ENCODE peak calls at places on chromosome 6, in six cellular contexts. H, K, P, A, S and G are unnamed samples.

GRCh38 chr6:114096553-114097172 is 125.7 kb upstream of the HDAC2 start:
- DNase-seq in A (no peak), S (peak), P (peak), K (no peak), H (peak), G (no peak)

GRCh38 chr6:164290101-164290500 is 875.6 kb downstream of the QKI start:
- DNase-seq in P (no peak), S (no peak), H (no peak), K (no peak), A (no peak), G (no peak)

GRCh38 chr6:107515955-107516354 is 26.0 kb downstream of the SOBP start:
- DNase-seq in K (no peak), P (no peak), S (no peak), H (no peak), A (no peak), G (no peak)

GRCh38 chr6:92110390-92110789 is 1309.0 kb downstream of the EPHA7 start:
- DNase-seq in S (no peak), P (no peak), A (no peak), H (no peak), K (no peak), G (no peak)

GRCh38 chr6:45741437-45742166 is 274.1 kb downstream of the CLIC5 start:
- DNase-seq in S (no peak), H (peak), K (no peak), P (peak), A (peak), G (no peak)

GRCh38 chr6:35552285-35552917 is 39.7 kb upstream of the TULP1 start:
- DNase-seq in A (peak), H (peak), K (no peak), P (peak), S (peak), G (no peak)

GRCh38 chr6:36659271-36659670 is 19.2 kb upstream of the CDKN1A start:
- DNase-seq in A (no peak), K (no peak), S (peak), P (peak), H (no peak), G (no peak)

GRCh38 chr6:28446818-28447511 is 3.7 kb upstream of the ZSCAN23 start:
- DNase-seq in A (no peak), S (no peak), K (no peak), H (no peak), P (peak), G (no peak)

GRCh38 chr6:109867970-109868358 is 110.1 kb upstream of the GPR6 start:
- DNase-seq in S (no peak), A (no peak), H (no peak), K (no peak), P (peak), G (no peak)

GRCh38 chr6:109864050-109864449 is 114.1 kb upstream of the GPR6 start:
- DNase-seq in A (no peak), H (no peak), P (no peak), K (no peak), S (no peak), G (no peak)

GRCh38 chr6:109869398-109870165 is 108.5 kb upstream of the GPR6 start:
- DNase-seq in H (no peak), P (peak), K (no peak), S (no peak), A (no peak), G (no peak)

GRCh38 chr6:109867009-109867969 is 110.8 kb upstream of the GPR6 start:
- DNase-seq in H (no peak), K (no peak), S (no peak), P (peak), A (no peak), G (no peak)

GRCh38 chr6:109865968-109866367 is 112.1 kb upstream of the GPR6 start:
- DNase-seq in K (no peak), A (no peak), H (no peak), P (no peak), S (no peak), G (no peak)
- TF ChIP-seq CTCF in K (no peak), A (no peak), H (no peak), P (no peak), S (no peak), G (no peak)

GRCh38 chr6:126660376-126660775 is 320.5 kb downstream of the CENPW start:
- DNase-seq in P (no peak), S (no peak), H (no peak), A (no peak), K (no peak), G (no peak)

GRCh38 chr6:126662966-126663365 is 323.1 kb downstream of the CENPW start:
- DNase-seq in A (no peak), K (no peak), H (no peak), S (no peak), P (peak), G (no peak)

GRCh38 chr6:126661646-126662045 is 321.7 kb downstream of the CENPW start:
- DNase-seq in P (peak), A (no peak), S (peak), H (no peak), K (no peak), G (no peak)

GRCh38 chr6:126657556-126658129 is 317.7 kb downstream of the CENPW start:
- DNase-seq in S (peak), H (no peak), P (peak), A (no peak), K (no peak), G (no peak)
- TF ChIP-seq CTCF in S (peak), H (peak), P (peak), A (no peak), K (no peak), G (peak)

GRCh38 chr6:104684911-104685415 is 174.8 kb downstream of the HACE1 start:
- DNase-seq in H (no peak), P (no peak), S (no peak), K (no peak), A (no peak), G (no peak)

GRCh38 chr6:104680539-104680938 is 179.2 kb downstream of the HACE1 start:
- DNase-seq in S (no peak), H (no peak), K (no peak), P (no peak), A (no peak), G (no peak)

GRCh38 chr6:104679971-104680370 is 179.7 kb downstream of the HACE1 start:
- DNase-seq in A (no peak), H (no peak), K (no peak), S (no peak), P (no peak), G (no peak)

GRCh38 chr6:104685871-104686549 is 173.7 kb downstream of the HACE1 start:
- DNase-seq in S (no peak), H (no peak), K (no peak), P (no peak), A (no peak), G (no peak)

DNA sequence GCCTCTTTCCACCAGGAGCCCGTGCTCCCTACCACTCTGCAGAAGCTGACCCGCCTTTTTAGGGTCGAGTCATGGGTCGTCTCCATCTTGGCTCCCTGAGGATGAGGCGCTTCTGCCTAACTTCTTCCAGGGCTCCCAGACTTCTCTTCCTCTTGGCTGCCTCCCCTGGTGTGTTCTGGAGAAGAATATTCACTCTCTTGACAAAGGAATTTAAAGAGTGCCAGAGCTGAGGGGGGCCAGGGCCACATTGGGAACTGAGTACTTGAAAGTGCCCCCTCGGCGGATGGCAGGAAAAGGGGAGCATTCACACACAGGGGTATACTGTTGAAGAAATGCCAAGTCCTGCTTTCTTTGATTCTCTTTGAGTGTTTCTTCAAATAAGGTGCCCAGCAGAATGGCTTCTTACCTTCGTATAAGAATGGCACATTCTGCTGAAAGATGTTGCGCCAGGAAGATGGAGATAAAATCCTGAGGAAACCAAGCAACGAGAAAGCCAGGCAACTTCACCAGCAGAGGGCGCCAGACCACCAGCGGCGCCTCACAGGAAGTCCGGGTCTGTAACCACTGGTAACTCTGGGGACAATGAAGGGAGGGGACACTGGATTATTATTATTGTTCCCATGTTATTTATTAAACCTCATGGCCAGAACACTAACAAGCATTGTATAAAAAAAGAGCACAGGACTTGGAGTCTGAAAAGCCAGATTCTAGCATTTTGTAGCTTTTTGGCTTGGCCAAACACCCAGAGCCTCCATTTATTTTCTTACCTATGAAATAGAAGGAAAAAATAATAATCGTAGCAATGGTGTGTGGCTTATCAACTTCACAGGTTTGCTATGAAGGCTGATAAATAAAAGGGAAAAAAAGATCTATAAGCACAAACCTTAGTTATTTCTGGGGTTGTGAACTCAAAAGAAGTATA is 176.7 kb downstream of the HACE1 start:
- DNase-seq in A (peak), P (peak), H (peak), S (peak), K (no peak), G (no peak)
- TF ChIP-seq CTCF in A (peak), P (peak), H (peak), S (peak), K (peak), G (peak)

DNA sequence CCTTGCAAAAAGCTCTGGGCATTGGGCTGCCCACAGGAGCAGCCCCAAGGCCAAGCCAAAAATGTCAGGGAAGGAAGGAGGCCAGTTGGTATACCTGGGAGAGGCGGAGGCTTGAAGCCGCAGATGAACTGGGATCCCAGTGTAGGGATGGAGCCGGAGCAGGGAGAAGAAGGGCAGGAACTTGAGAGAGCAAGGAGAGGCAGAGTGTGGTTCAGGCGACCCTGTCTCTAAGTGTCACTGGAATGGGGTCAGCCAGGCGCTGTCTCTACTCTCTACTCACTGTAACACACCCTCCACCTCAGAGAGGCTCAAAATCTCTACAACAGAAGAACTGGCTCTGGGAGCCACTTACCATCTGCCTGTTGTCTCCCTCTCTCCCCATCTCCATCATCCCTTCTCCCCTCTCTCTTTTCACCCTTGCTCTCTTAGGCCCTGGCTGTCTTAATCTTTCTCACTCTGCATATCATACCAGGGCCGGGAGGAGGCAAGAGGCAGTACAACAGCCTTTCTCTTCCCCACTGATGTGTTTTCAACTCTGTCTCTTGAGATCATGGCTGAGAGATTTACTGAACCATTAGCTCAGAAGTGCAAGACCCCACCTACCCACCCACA is 93.3 kb downstream of the CRYBG1 start:
- DNase-seq in P (no peak), K (no peak), H (no peak), A (no peak), S (no peak), G (no peak)
- TF ChIP-seq CTCF in P (no peak), K (no peak), H (no peak), A (no peak), S (no peak), G (no peak)

DNA sequence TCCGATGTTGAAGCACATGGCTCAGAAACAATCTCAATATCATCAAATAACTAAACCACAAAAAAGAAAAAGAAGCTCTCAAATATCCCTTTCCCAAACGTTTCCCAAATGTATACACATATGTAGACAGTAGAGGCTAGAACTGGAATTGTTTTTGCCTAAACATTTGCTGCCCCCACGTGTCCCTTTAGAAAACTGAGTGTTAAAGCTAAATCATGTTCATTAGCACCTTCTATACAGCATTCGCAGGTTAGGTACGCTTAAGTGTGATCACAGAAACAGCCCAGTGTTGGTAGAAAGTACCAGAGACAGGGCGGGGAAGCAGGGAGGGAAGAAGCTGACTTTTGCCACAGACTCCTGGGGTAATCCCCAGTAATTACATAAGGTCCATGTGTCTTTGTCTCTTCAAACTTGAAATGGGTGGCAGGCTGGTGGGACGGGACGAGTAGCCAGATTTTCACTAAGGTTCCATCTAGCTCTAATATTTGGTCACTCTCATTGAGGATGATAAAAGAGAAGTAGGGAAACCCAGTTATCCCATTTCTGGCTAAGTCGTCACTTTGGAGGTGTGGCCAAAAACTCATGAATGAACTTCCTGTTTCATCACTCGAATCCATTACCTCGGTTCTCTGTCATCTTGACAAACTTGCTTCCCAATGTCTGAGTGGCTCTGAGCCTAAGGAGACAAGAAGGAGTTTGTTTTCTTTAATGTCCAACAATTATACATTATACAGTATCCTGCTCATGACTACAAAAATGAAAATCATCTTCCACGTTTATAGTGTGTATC is 15.0 kb upstream of the TFAP2A start:
- DNase-seq in A (no peak), P (peak), H (peak), S (no peak), K (no peak), G (peak)
- TF ChIP-seq CTCF in A (peak), P (peak), H (peak), S (peak), K (no peak), G (peak)

GRCh38 chr6:132247381-132248159 is 153.7 kb downstream of the MOXD1 start:
- DNase-seq in K (no peak), H (no peak), S (peak), P (peak), A (no peak), G (no peak)
- TF ChIP-seq CTCF in K (no peak), H (no peak), S (peak), P (peak), A (no peak), G (no peak)